ENCODE peak calls at places on chromosomes 3 and 15, in four cellular contexts. One of them, this sample, is unnamed.

GRCh38 chr3:19331931-19332330 is 183.6 kb downstream of the KCNH8 start:
- DNase-seq in anterior cingulate cortex: no peak
- DNase-seq in naive thymus-derived CD8-positive, alpha-beta T cell: no peak
- DNase-seq in GM13976: no peak
- DNase-seq in this sample: no peak

GRCh38 chr15:81856627-81857026 is 189.2 kb downstream of the MEX3B start:
- DNase-seq in anterior cingulate cortex: no peak
- DNase-seq in naive thymus-derived CD8-positive, alpha-beta T cell: no peak
- DNase-seq in GM13976: no peak
- DNase-seq in this sample: no peak

GRCh38 chr15:69893863-69894262 is 203.9 kb downstream of the TLE3 start:
- DNase-seq in anterior cingulate cortex: peak; percentile 65
- DNase-seq in naive thymus-derived CD8-positive, alpha-beta T cell: no peak
- DNase-seq in GM13976: no peak
- DNase-seq in this sample: no peak

GRCh38 chr3:70071138-70071537 is 71.6 kb downstream of the SAMMSON start:
- DNase-seq in anterior cingulate cortex: no peak
- DNase-seq in naive thymus-derived CD8-positive, alpha-beta T cell: no peak
- DNase-seq in GM13976: no peak
- DNase-seq in this sample: no peak

GRCh38 chr3:171127611-171128010 is 101.1 kb upstream of the SLC2A2 start:
- DNase-seq in anterior cingulate cortex: no peak
- DNase-seq in naive thymus-derived CD8-positive, alpha-beta T cell: no peak
- DNase-seq in GM13976: no peak
- DNase-seq in this sample: no peak

GRCh38 chr15:89243046-89243690 is 611 bp upstream of the FANCI start:
- DNase-seq in anterior cingulate cortex: no peak
- DNase-seq in naive thymus-derived CD8-positive, alpha-beta T cell: no peak
- DNase-seq in GM13976: no peak
- DNase-seq in this sample: no peak

GRCh38 chr3:171200052-171201029 is 173.8 kb upstream of the SLC2A2 start:
- DNase-seq in anterior cingulate cortex: no peak
- DNase-seq in naive thymus-derived CD8-positive, alpha-beta T cell: no peak
- DNase-seq in GM13976: no peak
- DNase-seq in this sample: no peak

GRCh38 chr3:34725774-34726173 is 913.6 kb upstream of the ARPP21 start:
- DNase-seq in anterior cingulate cortex: no peak
- DNase-seq in naive thymus-derived CD8-positive, alpha-beta T cell: no peak
- DNase-seq in GM13976: no peak
- DNase-seq in this sample: no peak

GRCh38 chr3:117059990-117060338 is 350.4 kb downstream of the TUSC7 start:
- DNase-seq in anterior cingulate cortex: no peak
- DNase-seq in naive thymus-derived CD8-positive, alpha-beta T cell: no peak
- DNase-seq in GM13976: no peak
- DNase-seq in this sample: no peak

GRCh38 chr15:92803852-92804609 is 96.1 kb upstream of the CHD2 start:
- DNase-seq in anterior cingulate cortex: no peak
- DNase-seq in naive thymus-derived CD8-positive, alpha-beta T cell: no peak
- DNase-seq in GM13976: peak; percentile 49
- DNase-seq in this sample: peak; percentile 53

GRCh38 chr3:37295925-37296324 is 121.5 kb upstream of the LRRFIP2 start:
- DNase-seq in anterior cingulate cortex: no peak
- DNase-seq in naive thymus-derived CD8-positive, alpha-beta T cell: no peak
- DNase-seq in GM13976: no peak
- DNase-seq in this sample: no peak

GRCh38 chr3:137944593-137944992 is 65.4 kb upstream of the CLDN18 start:
- DNase-seq in anterior cingulate cortex: no peak
- DNase-seq in naive thymus-derived CD8-positive, alpha-beta T cell: no peak
- DNase-seq in GM13976: no peak
- DNase-seq in this sample: no peak

GRCh38 chr15:41465822-41466421 is 27.8 kb upstream of the ITPKA start:
- DNase-seq in anterior cingulate cortex: no peak
- DNase-seq in naive thymus-derived CD8-positive, alpha-beta T cell: no peak
- DNase-seq in GM13976: peak; percentile 56
- DNase-seq in this sample: peak; percentile 58

GRCh38 chr15:23574742-23575141 is 9.3 kb downstream of the MKRN3 start:
- DNase-seq in anterior cingulate cortex: no peak
- DNase-seq in naive thymus-derived CD8-positive, alpha-beta T cell: no peak
- DNase-seq in GM13976: no peak
- DNase-seq in this sample: no peak